ENCODE peak calls at places on chromosomes 11 and 22, in ten cellular contexts. I is heart right ventricle, O is lung, S is astrocyte of the cerebellum, Q is pancreas, U is AG10803, N is astrocyte of the spinal cord, H is OCI-LY7, E is kidney epithelial cell, B is PC-3. J is an unnamed sample.
A peak's percentile ranks its signal among the peaks of the same experiment; 100 is the strongest.

GRCh38 chr22:20391222-20391621 is 2.7 kb upstream of the ZNF74 start:
- DNase-seq in I (no peak), O (no peak), S (no peak), Q (no peak), U (no peak), N (no peak), H (no peak), E (no peak), B (no peak), J (no peak)

GRCh38 chr11:72812604-72812967 is 1.6 kb upstream of the ATG16L2 start:
- DNase-seq in I (no peak), O (no peak), S (no peak), Q (no peak), U (no peak), N (no peak), H (peak; percentile 40), E (no peak), B (peak; percentile 48), J (no peak)

GRCh38 chr22:46068908-46069481 is 81.3 kb upstream of the PPARA start:
- DNase-seq in I (peak; percentile 22), O (no peak), S (no peak), Q (no peak), U (peak; percentile 97), N (peak; percentile 85), H (peak; percentile 13), E (peak; percentile 51), B (peak; percentile 81), J (no peak)

GRCh38 chr11:95301497-95301896 is 70.5 kb upstream of the SESN3 start:
- DNase-seq in I (no peak), O (peak; percentile 57), S (no peak), Q (peak; percentile 59), U (peak; percentile 3), N (no peak), H (no peak), E (no peak), B (peak; percentile 8), J (peak; percentile 75)

GRCh38 chr11:68380786-68381622 is 68.6 kb downstream of the LRP5 start:
- DNase-seq in I (peak; percentile 58), O (no peak), S (no peak), Q (no peak), U (peak; percentile 66), N (no peak), H (peak; percentile 24), E (no peak), B (no peak), J (no peak)

GRCh38 chr11:70091651-70092050 is 13.5 kb downstream of the ANO1 start:
- DNase-seq in I (no peak), O (no peak), S (no peak), Q (no peak), U (no peak), N (no peak), H (no peak), E (no peak), B (no peak), J (no peak)

GRCh38 chr22:35777335-35777975 is 59.8 kb downstream of the APOL5 start:
- DNase-seq in I (no peak), O (no peak), S (peak; percentile 49), Q (no peak), U (peak; percentile 78), N (peak; percentile 81), H (no peak), E (peak; percentile 65), B (peak; percentile 71), J (peak; percentile 34)

GRCh38 chr11:623999-624704 is 603 bp downstream of the CDHR5 start:
- DNase-seq in I (no peak), O (no peak), S (no peak), Q (peak; percentile 27), U (peak; percentile 18), N (no peak), H (no peak), E (no peak), B (peak; percentile 64), J (no peak)

GRCh38 chr22:36569999-36570398 is 41.0 kb upstream of the EIF3D start:
- DNase-seq in I (no peak), O (no peak), S (no peak), Q (no peak), U (peak; percentile 55), N (no peak), H (no peak), E (no peak), B (no peak), J (no peak)

GRCh38 chr11:63998558-63999348 is 12.5 kb downstream of the OTUB1 start:
- DNase-seq in I (no peak), O (no peak), S (no peak), Q (no peak), U (no peak), N (no peak), H (no peak), E (no peak), B (peak; percentile 23), J (no peak)

GRCh38 chr11:44782478-44782877 is 55.7 kb downstream of the TSPAN18 start:
- DNase-seq in I (no peak), O (no peak), S (no peak), Q (no peak), U (no peak), N (no peak), H (no peak), E (no peak), B (no peak), J (no peak)

GRCh38 chr11:61645179-61645868 is 34.9 kb upstream of the DAGLA start:
- DNase-seq in I (no peak), O (peak; percentile 83), S (no peak), Q (no peak), U (no peak), N (no peak), H (no peak), E (no peak), B (no peak), J (peak; percentile 43)

GRCh38 chr11:86990520-86990919 is 35.3 kb upstream of the FZD4 start:
- DNase-seq in I (no peak), O (no peak), S (peak; percentile 84), Q (no peak), U (peak; percentile 69), N (peak; percentile 86), H (no peak), E (peak; percentile 43), B (peak; percentile 82), J (peak; percentile 97)

GRCh38 chr22:29531419-29531818 is 22.1 kb downstream of the THOC5 start:
- DNase-seq in I (no peak), O (no peak), S (no peak), Q (no peak), U (no peak), N (no peak), H (no peak), E (no peak), B (no peak), J (no peak)

GRCh38 chr22:17707526-17707925 is 66.7 kb downstream of the BID start:
- DNase-seq in I (no peak), O (no peak), S (no peak), Q (no peak), U (peak; percentile 17), N (peak; percentile 48), H (no peak), E (no peak), B (no peak), J (no peak)

GRCh38 chr22:25896098-25896497 is 154.1 kb downstream of the MYO18B start:
- DNase-seq in I (no peak), O (no peak), S (no peak), Q (no peak), U (no peak), N (no peak), H (peak; percentile 10), E (no peak), B (no peak), J (no peak)

GRCh38 chr22:44311104-44311854 is 1.5 kb downstream of the SHISAL1 start:
- DNase-seq in I (no peak), O (no peak), S (no peak), Q (no peak), U (no peak), N (no peak), H (no peak), E (no peak), B (no peak), J (no peak)

GRCh38 chr22:23419931-23420330 is 160.2 kb downstream of the IGLL1 start:
- DNase-seq in I (no peak), O (no peak), S (no peak), Q (no peak), U (no peak), N (no peak), H (no peak), E (no peak), B (no peak), J (no peak)

GRCh38 chr11:10019906-10020682 is 273.9 kb downstream of the SBF2 start:
- DNase-seq in I (no peak), O (no peak), S (no peak), Q (no peak), U (no peak), N (no peak), H (no peak), E (no peak), B (no peak), J (no peak)

GRCh38 chr11:93905384-93905783 is 55.0 kb upstream of the VSTM5 start:
- DNase-seq in I (no peak), O (no peak), S (peak; percentile 55), Q (peak; percentile 11), U (peak; percentile 88), N (peak; percentile 80), H (no peak), E (no peak), B (peak; percentile 90), J (no peak)
- TF ChIP-seq CTCF in I (no peak), O (no peak), S (no peak), Q (no peak), U (no peak), N (no peak), H (no peak), E (no peak), B (no peak), J (no peak)

GRCh38 chr11:46264976-46265375 is 12.5 kb upstream of the CREB3L1 start:
- DNase-seq in I (no peak), O (no peak), S (no peak), Q (no peak), U (no peak), N (no peak), H (no peak), E (no peak), B (no peak), J (no peak)
- H3K4me3 ChIP-seq in I (no peak overlapping the region), O (no peak overlapping the region), S (no peak overlapping the region), Q (no peak overlapping the region), U (no peak overlapping the region), N (no peak overlapping the region), H (no peak overlapping the region), E (no peak overlapping the region), B (no peak overlapping the region), J (no peak overlapping the region)

GRCh38 chr11:60130496-60130895 is 42.0 kb downstream of the MS4A2 start:
- DNase-seq in I (no peak), O (no peak), S (no peak), Q (peak; percentile 14), U (no peak), N (no peak), H (peak; percentile 61), E (no peak), B (peak; percentile 83), J (no peak)
- TF ChIP-seq CTCF in I (peak; percentile 49), O (no peak), S (no peak), Q (peak; percentile 22), U (peak; percentile 1), N (no peak), H (peak; percentile 77), E (peak; percentile 63), B (peak; percentile 88), J (peak; percentile 55)

DNA sequence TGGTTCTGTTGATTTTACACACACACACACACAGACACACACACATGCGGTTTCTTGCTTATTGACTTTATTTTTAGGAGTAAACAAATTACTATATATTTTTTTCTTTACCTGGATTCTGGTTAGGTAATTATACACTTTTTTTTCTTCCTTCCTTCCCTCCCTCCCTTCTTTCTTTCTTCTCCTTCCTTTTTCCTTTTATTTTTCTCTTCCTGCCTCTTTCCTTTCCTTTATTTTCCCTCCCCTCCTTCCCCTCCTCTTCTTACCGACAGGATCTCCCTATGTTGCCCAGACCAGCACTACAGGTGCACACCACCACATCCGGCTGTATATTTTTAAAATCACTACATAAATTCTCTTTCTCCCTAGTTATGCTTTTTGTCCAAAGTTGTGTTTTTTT is 3.1 kb upstream of the SPDYC start:
- DNase-seq in I (no peak), O (no peak), S (no peak), Q (no peak), U (no peak), N (no peak), H (no peak), E (no peak), B (no peak), J (no peak)
- H3K4me3 ChIP-seq in I (no peak overlapping the region), O (no peak overlapping the region), S (no peak overlapping the region), Q (no peak overlapping the region), U (no peak overlapping the region), N (no peak overlapping the region), H (no peak overlapping the region), E (no peak overlapping the region), B (no peak overlapping the region), J (no peak overlapping the region)

J was measured in retinal pigment epithelial cell.